ENCODE peak calls at places on chromosomes 5 and 9, in four cellular contexts. G is K562, I is H1, Q is HepG2. X is an unnamed sample.

GRCh38 chr5:143562935-143563334 is 159.4 kb upstream of the NR3C1 start:
- DNase-seq in I (no peak), Q (peak), G (no peak), X (peak)

GRCh38 chr5:122316652-122317051 is 4.6 kb downstream of the SNCAIP start:
- DNase-seq in G (no peak), I (no peak), Q (no peak), X (no peak)

GRCh38 chr9:80797427-80797825 is 891.9 kb downstream of the TLE1 start:
- DNase-seq in I (no peak), G (no peak), Q (no peak), X (no peak)

GRCh38 chr5:122311888-122312669 is at the start of gene SNCAIP:
- DNase-seq in Q (no peak), G (peak), I (no peak), X (peak)

GRCh38 chr5:134592141-134592746 is 40.4 kb downstream of the SAR1B start:
- DNase-seq in I (peak), Q (no peak), G (no peak), X (peak)

GRCh38 chr5:153267506-153267905 is 223.0 kb upstream of the GRIA1 start:
- DNase-seq in G (no peak), Q (no peak), I (no peak), X (no peak)

GRCh38 chr5:14591548-14591947 is 10.0 kb downstream of the OTULINL start:
- DNase-seq in G (no peak), I (no peak), Q (no peak), X (peak)

GRCh38 chr9:13364271-13364670 is 84.8 kb upstream of the MPDZ start:
- DNase-seq in Q (no peak), G (no peak), I (no peak), X (no peak)

GRCh38 chr9:127884427-127884911 is 7.0 kb upstream of the AK1 start:
- DNase-seq in G (no peak), I (no peak), Q (no peak), X (no peak)

GRCh38 chr5:612498-613424 is 621 bp downstream of the CEP72 start:
- DNase-seq in G (no peak), Q (no peak), I (no peak), X (no peak)

GRCh38 chr9:137074657-137075274 is 2.6 kb upstream of the UAP1L1 start:
- DNase-seq in G (no peak), Q (no peak), I (no peak), X (no peak)

GRCh38 chr9:137077010-137077747 is at the start of gene UAP1L1:
- DNase-seq in Q (no peak), G (peak), I (no peak), X (peak)

GRCh38 chr9:137075275-137075775 is 2.0 kb upstream of the UAP1L1 start:
- DNase-seq in I (no peak), Q (no peak), G (no peak), X (no peak)

GRCh38 chr9:137077758-137078693 is 709 bp downstream of the UAP1L1 start:
- DNase-seq in I (no peak), Q (no peak), G (no peak), X (no peak)

GRCh38 chr9:137076636-137077009 is 694 bp upstream of the UAP1L1 start:
- DNase-seq in G (no peak), I (no peak), Q (no peak), X (no peak)
- TF ChIP-seq MAFK in G (no peak), I (no peak), Q (no peak), X (no peak)

GRCh38 chr9:6194934-6195333 is 20.7 kb upstream of the IL33 start:
- DNase-seq in I (no peak), G (peak), Q (peak), X (no peak)
- TF ChIP-seq CEBPB in I (no peak), G (no peak), Q (no peak), X (no peak)

GRCh38 chr5:149304195-149305072 is 32.8 kb downstream of the AFAP1L1 start:
- DNase-seq in Q (no peak), I (no peak), G (no peak), X (no peak)
- H3K9ac ChIP-seq in Q (no peak), I (no peak), G (no peak), X (no peak)

GRCh38 chr5:167992868-167993267 is 298.6 kb upstream of the WWC1 start:
- DNase-seq in Q (no peak), I (no peak), G (no peak), X (no peak)
- TF ChIP-seq MAFK in Q (no peak), I (no peak), G (no peak), X (no peak)